ENCODE peak calls at places on chromosomes 5 and 9, in nine cellular contexts. One of them, this sample, is unnamed.

GRCh38 chr9:16561121-16561520 is 309.3 kb downstream of the BNC2 start:
- DNase-seq in choroid plexus epithelial cell: peak
- DNase-seq in cardiac muscle cell: no peak
- DNase-seq in fibroblast of pulmonary artery: peak
- DNase-seq in kidney: no peak
- DNase-seq in CD8-positive, alpha-beta memory T cell: no peak
- DNase-seq in uterus: no peak
- DNase-seq in heart left ventricle: no peak
- DNase-seq in upper lobe of left lung: no peak
- DNase-seq in this sample: no peak

GRCh38 chr5:133192716-133193115 is 140.9 kb downstream of the HSPA4 start:
- DNase-seq in fibroblast of pulmonary artery: no peak
- DNase-seq in upper lobe of left lung: no peak
- DNase-seq in uterus: no peak
- DNase-seq in kidney: no peak
- DNase-seq in cardiac muscle cell: no peak
- DNase-seq in choroid plexus epithelial cell: no peak
- DNase-seq in CD8-positive, alpha-beta memory T cell: no peak
- DNase-seq in heart left ventricle: no peak
- DNase-seq in this sample: no peak

GRCh38 chr5:132378580-132378979 is 9.1 kb downstream of the SLC22A5 start:
- DNase-seq in choroid plexus epithelial cell: peak
- DNase-seq in CD8-positive, alpha-beta memory T cell: no peak
- DNase-seq in kidney: no peak
- DNase-seq in uterus: no peak
- DNase-seq in cardiac muscle cell: no peak
- DNase-seq in fibroblast of pulmonary artery: no peak
- DNase-seq in upper lobe of left lung: no peak
- DNase-seq in heart left ventricle: no peak
- DNase-seq in this sample: no peak

GRCh38 chr5:34676409-34676808 is 20.3 kb downstream of the RAI14 start:
- DNase-seq in cardiac muscle cell: no peak
- DNase-seq in fibroblast of pulmonary artery: peak
- DNase-seq in choroid plexus epithelial cell: peak
- DNase-seq in upper lobe of left lung: no peak
- DNase-seq in CD8-positive, alpha-beta memory T cell: no peak
- DNase-seq in kidney: no peak
- DNase-seq in heart left ventricle: no peak
- DNase-seq in uterus: no peak
- DNase-seq in this sample: no peak

GRCh38 chr9:34989946-34990635 is 546 bp downstream of the DNAJB5 start:
- DNase-seq in cardiac muscle cell: peak
- DNase-seq in CD8-positive, alpha-beta memory T cell: peak
- DNase-seq in kidney: peak
- DNase-seq in heart left ventricle: peak
- DNase-seq in upper lobe of left lung: peak
- DNase-seq in fibroblast of pulmonary artery: peak
- DNase-seq in choroid plexus epithelial cell: peak
- DNase-seq in uterus: peak
- DNase-seq in this sample: peak

GRCh38 chr5:149015561-149015960 is 47.3 kb downstream of the SH3TC2 start:
- DNase-seq in kidney: no peak
- DNase-seq in uterus: no peak
- DNase-seq in heart left ventricle: no peak
- DNase-seq in fibroblast of pulmonary artery: no peak
- DNase-seq in upper lobe of left lung: no peak
- DNase-seq in cardiac muscle cell: no peak
- DNase-seq in choroid plexus epithelial cell: no peak
- DNase-seq in CD8-positive, alpha-beta memory T cell: no peak
- DNase-seq in this sample: no peak

GRCh38 chr5:5572983-5573797 is 150.7 kb downstream of the ICE1 start:
- DNase-seq in kidney: peak
- DNase-seq in uterus: peak
- DNase-seq in fibroblast of pulmonary artery: no peak
- DNase-seq in heart left ventricle: no peak
- DNase-seq in choroid plexus epithelial cell: no peak
- DNase-seq in upper lobe of left lung: no peak
- DNase-seq in CD8-positive, alpha-beta memory T cell: no peak
- DNase-seq in cardiac muscle cell: no peak
- DNase-seq in this sample: peak

GRCh38 chr5:131720714-131721113 is 76.1 kb downstream of the FNIP1 start:
- DNase-seq in cardiac muscle cell: no peak
- DNase-seq in choroid plexus epithelial cell: peak
- DNase-seq in upper lobe of left lung: no peak
- DNase-seq in heart left ventricle: no peak
- DNase-seq in uterus: no peak
- DNase-seq in CD8-positive, alpha-beta memory T cell: no peak
- DNase-seq in kidney: no peak
- DNase-seq in fibroblast of pulmonary artery: peak
- DNase-seq in this sample: no peak

GRCh38 chr9:110048976-110049698 is 158.8 kb downstream of the C9orf152 start:
- DNase-seq in uterus: no peak
- DNase-seq in CD8-positive, alpha-beta memory T cell: no peak
- DNase-seq in fibroblast of pulmonary artery: peak
- DNase-seq in kidney: peak
- DNase-seq in cardiac muscle cell: no peak
- DNase-seq in heart left ventricle: peak
- DNase-seq in choroid plexus epithelial cell: peak
- DNase-seq in upper lobe of left lung: no peak
- DNase-seq in this sample: no peak

GRCh38 chr5:66307647-66308257 is 163.7 kb downstream of the SREK1 start:
- DNase-seq in upper lobe of left lung: no peak
- DNase-seq in choroid plexus epithelial cell: peak
- DNase-seq in kidney: no peak
- DNase-seq in CD8-positive, alpha-beta memory T cell: peak
- DNase-seq in cardiac muscle cell: peak
- DNase-seq in fibroblast of pulmonary artery: peak
- DNase-seq in heart left ventricle: no peak
- DNase-seq in uterus: no peak
- DNase-seq in this sample: no peak

GRCh38 chr5:113294341-113295110 is 140.3 kb downstream of the TSSK1B start:
- DNase-seq in choroid plexus epithelial cell: peak
- DNase-seq in uterus: peak
- DNase-seq in kidney: peak
- DNase-seq in fibroblast of pulmonary artery: peak
- DNase-seq in CD8-positive, alpha-beta memory T cell: peak
- DNase-seq in cardiac muscle cell: peak
- DNase-seq in upper lobe of left lung: peak
- DNase-seq in heart left ventricle: peak
- DNase-seq in this sample: peak

GRCh38 chr5:133840168-133840567 is 128.3 kb downstream of the C5orf15 start:
- DNase-seq in uterus: no peak
- DNase-seq in choroid plexus epithelial cell: no peak
- DNase-seq in heart left ventricle: no peak
- DNase-seq in CD8-positive, alpha-beta memory T cell: no peak
- DNase-seq in fibroblast of pulmonary artery: no peak
- DNase-seq in upper lobe of left lung: no peak
- DNase-seq in cardiac muscle cell: no peak
- DNase-seq in kidney: no peak
- DNase-seq in this sample: no peak

GRCh38 chr9:2297771-2298170 is 282.6 kb downstream of the SMARCA2 start:
- DNase-seq in fibroblast of pulmonary artery: peak
- DNase-seq in upper lobe of left lung: no peak
- DNase-seq in uterus: no peak
- DNase-seq in CD8-positive, alpha-beta memory T cell: no peak
- DNase-seq in cardiac muscle cell: no peak
- DNase-seq in heart left ventricle: no peak
- DNase-seq in choroid plexus epithelial cell: no peak
- DNase-seq in kidney: no peak
- DNase-seq in this sample: no peak
- H3K4me3 ChIP-seq in fibroblast of pulmonary artery: no peak
- H3K4me3 ChIP-seq in upper lobe of left lung: no peak
- H3K4me3 ChIP-seq in uterus: no peak
- H3K4me3 ChIP-seq in CD8-positive, alpha-beta memory T cell: no peak
- H3K4me3 ChIP-seq in cardiac muscle cell: no peak
- H3K4me3 ChIP-seq in heart left ventricle: no peak
- H3K4me3 ChIP-seq in choroid plexus epithelial cell: no peak
- H3K4me3 ChIP-seq in kidney: no peak
- H3K4me3 ChIP-seq in this sample: no peak

DNA sequence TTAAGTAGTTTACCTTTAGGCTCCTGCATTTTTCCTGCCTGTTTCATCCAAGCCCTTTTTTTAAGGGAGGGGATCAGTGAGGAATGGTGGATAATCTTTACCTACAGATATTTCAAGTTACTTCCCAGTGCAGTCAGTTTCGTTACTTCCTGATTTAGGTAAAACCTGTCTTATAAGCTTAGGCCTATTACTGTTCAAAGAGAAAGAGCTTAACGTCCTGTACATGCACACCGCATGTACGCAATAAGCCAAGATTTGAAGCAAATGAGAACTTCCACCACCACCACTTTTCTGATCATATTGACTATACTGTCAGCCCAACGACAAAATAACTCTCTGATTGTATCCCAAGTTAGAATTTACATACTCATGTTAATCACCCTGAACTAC is 5.2 kb downstream of the NFIB start:
- DNase-seq in heart left ventricle: no peak
- DNase-seq in CD8-positive, alpha-beta memory T cell: no peak
- DNase-seq in upper lobe of left lung: no peak
- DNase-seq in uterus: no peak
- DNase-seq in fibroblast of pulmonary artery: no peak
- DNase-seq in cardiac muscle cell: no peak
- DNase-seq in kidney: no peak
- DNase-seq in choroid plexus epithelial cell: no peak
- DNase-seq in this sample: no peak
- H3K4me3 ChIP-seq in heart left ventricle: peak
- H3K4me3 ChIP-seq in CD8-positive, alpha-beta memory T cell: no peak
- H3K4me3 ChIP-seq in upper lobe of left lung: no peak
- H3K4me3 ChIP-seq in uterus: no peak
- H3K4me3 ChIP-seq in fibroblast of pulmonary artery: peak
- H3K4me3 ChIP-seq in cardiac muscle cell: no peak
- H3K4me3 ChIP-seq in kidney: peak
- H3K4me3 ChIP-seq in choroid plexus epithelial cell: no peak
- H3K4me3 ChIP-seq in this sample: peak

DNA sequence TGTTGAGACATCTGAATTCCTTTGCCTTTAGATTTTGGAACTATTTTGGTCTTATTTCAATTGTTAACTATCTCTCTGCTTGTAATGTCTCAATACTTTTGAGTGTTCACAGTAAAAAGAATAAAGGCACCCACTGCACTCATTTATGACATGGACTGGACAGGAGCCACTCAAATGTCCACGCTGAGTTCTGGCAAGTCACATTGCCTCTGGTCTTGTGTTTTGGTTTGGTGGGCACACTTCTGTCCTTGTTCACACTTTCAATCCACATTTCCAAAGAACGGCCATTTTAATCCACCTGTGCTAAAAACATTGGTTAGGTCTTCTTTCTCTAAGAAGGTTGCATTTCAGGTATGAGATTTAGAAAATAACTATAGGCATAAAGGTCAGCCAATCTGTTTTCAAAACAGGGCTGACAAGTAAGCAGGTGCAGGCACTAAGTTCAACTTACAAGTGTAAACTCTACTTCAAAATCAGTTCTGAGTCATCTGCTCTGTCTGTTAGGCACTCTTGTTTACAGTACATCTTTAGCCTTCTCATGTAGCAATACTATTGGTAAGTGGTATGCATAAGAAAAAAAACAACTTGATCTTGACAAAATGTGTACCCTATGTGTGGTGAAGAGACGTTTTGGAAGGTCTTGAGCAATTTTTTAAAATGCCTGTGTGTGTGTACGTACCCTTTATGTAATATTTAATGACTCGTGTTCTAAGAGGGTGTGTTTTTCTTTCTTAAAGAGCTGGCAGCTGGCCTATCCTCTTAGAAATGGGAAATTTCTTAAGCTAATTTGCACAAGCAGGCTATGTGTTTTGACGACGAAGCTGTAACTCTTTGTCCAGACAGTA is 31.5 kb upstream of the ZFAND5 start:
- DNase-seq in fibroblast of pulmonary artery: peak
- DNase-seq in heart left ventricle: no peak
- DNase-seq in choroid plexus epithelial cell: peak
- DNase-seq in kidney: no peak
- DNase-seq in uterus: peak
- DNase-seq in cardiac muscle cell: no peak
- DNase-seq in upper lobe of left lung: peak
- DNase-seq in CD8-positive, alpha-beta memory T cell: no peak
- DNase-seq in this sample: no peak
- H3K4me3 ChIP-seq in fibroblast of pulmonary artery: no peak
- H3K4me3 ChIP-seq in heart left ventricle: no peak
- H3K4me3 ChIP-seq in choroid plexus epithelial cell: no peak
- H3K4me3 ChIP-seq in kidney: no peak
- H3K4me3 ChIP-seq in uterus: no peak
- H3K4me3 ChIP-seq in cardiac muscle cell: no peak
- H3K4me3 ChIP-seq in upper lobe of left lung: no peak
- H3K4me3 ChIP-seq in CD8-positive, alpha-beta memory T cell: no peak
- H3K4me3 ChIP-seq in this sample: no peak

GRCh38 chr5:1314564-1314982 is 19.7 kb upstream of the TERT start:
- DNase-seq in uterus: no peak
- DNase-seq in cardiac muscle cell: no peak
- DNase-seq in CD8-positive, alpha-beta memory T cell: no peak
- DNase-seq in heart left ventricle: no peak
- DNase-seq in choroid plexus epithelial cell: no peak
- DNase-seq in kidney: peak
- DNase-seq in fibroblast of pulmonary artery: no peak
- DNase-seq in upper lobe of left lung: peak
- DNase-seq in this sample: no peak

GRCh38 chr5:1315018-1315708 is 20.3 kb upstream of the TERT start:
- DNase-seq in kidney: peak
- DNase-seq in choroid plexus epithelial cell: no peak
- DNase-seq in fibroblast of pulmonary artery: no peak
- DNase-seq in CD8-positive, alpha-beta memory T cell: no peak
- DNase-seq in heart left ventricle: no peak
- DNase-seq in uterus: no peak
- DNase-seq in cardiac muscle cell: no peak
- DNase-seq in upper lobe of left lung: no peak
- DNase-seq in this sample: no peak

GRCh38 chr5:1311443-1312055 is 16.7 kb upstream of the TERT start:
- DNase-seq in cardiac muscle cell: no peak
- DNase-seq in CD8-positive, alpha-beta memory T cell: no peak
- DNase-seq in heart left ventricle: no peak
- DNase-seq in choroid plexus epithelial cell: no peak
- DNase-seq in fibroblast of pulmonary artery: no peak
- DNase-seq in kidney: peak
- DNase-seq in upper lobe of left lung: no peak
- DNase-seq in uterus: no peak
- DNase-seq in this sample: peak

GRCh38 chr5:1312206-1312605 is 17.3 kb upstream of the TERT start:
- DNase-seq in heart left ventricle: no peak
- DNase-seq in CD8-positive, alpha-beta memory T cell: peak
- DNase-seq in uterus: no peak
- DNase-seq in fibroblast of pulmonary artery: no peak
- DNase-seq in cardiac muscle cell: no peak
- DNase-seq in upper lobe of left lung: no peak
- DNase-seq in choroid plexus epithelial cell: no peak
- DNase-seq in kidney: peak
- DNase-seq in this sample: peak

GRCh38 chr5:1312993-1313833 is 18.3 kb upstream of the TERT start:
- DNase-seq in heart left ventricle: no peak
- DNase-seq in fibroblast of pulmonary artery: no peak
- DNase-seq in uterus: no peak
- DNase-seq in choroid plexus epithelial cell: no peak
- DNase-seq in upper lobe of left lung: peak
- DNase-seq in kidney: peak
- DNase-seq in CD8-positive, alpha-beta memory T cell: peak
- DNase-seq in cardiac muscle cell: no peak
- DNase-seq in this sample: no peak
- H3K4me3 ChIP-seq in heart left ventricle: no peak
- H3K4me3 ChIP-seq in fibroblast of pulmonary artery: no peak
- H3K4me3 ChIP-seq in uterus: no peak
- H3K4me3 ChIP-seq in choroid plexus epithelial cell: no peak
- H3K4me3 ChIP-seq in upper lobe of left lung: no peak
- H3K4me3 ChIP-seq in kidney: no peak
- H3K4me3 ChIP-seq in CD8-positive, alpha-beta memory T cell: peak
- H3K4me3 ChIP-seq in cardiac muscle cell: no peak
- H3K4me3 ChIP-seq in this sample: no peak

GRCh38 chr9:8259028-8259427 is 459.4 kb upstream of the DMAC1 start:
- DNase-seq in cardiac muscle cell: no peak
- DNase-seq in upper lobe of left lung: no peak
- DNase-seq in kidney: no peak
- DNase-seq in uterus: no peak
- DNase-seq in choroid plexus epithelial cell: no peak
- DNase-seq in heart left ventricle: no peak
- DNase-seq in CD8-positive, alpha-beta memory T cell: no peak
- DNase-seq in fibroblast of pulmonary artery: no peak
- DNase-seq in this sample: no peak
- H3K4me3 ChIP-seq in cardiac muscle cell: no peak
- H3K4me3 ChIP-seq in upper lobe of left lung: no peak
- H3K4me3 ChIP-seq in kidney: no peak
- H3K4me3 ChIP-seq in uterus: no peak
- H3K4me3 ChIP-seq in choroid plexus epithelial cell: no peak
- H3K4me3 ChIP-seq in heart left ventricle: no peak
- H3K4me3 ChIP-seq in CD8-positive, alpha-beta memory T cell: no peak
- H3K4me3 ChIP-seq in fibroblast of pulmonary artery: no peak
- H3K4me3 ChIP-seq in this sample: no peak